ENCODE peak calls at places on chromosomes 11 and 22, in ten cellular contexts. G is IMR-90, V is osteoblast, T is adrenal gland, U is neural crest cell, F is AG04450, Z is Panc1, I is MM.1S, X is GM12865, K is Peyer's patch. O is an unnamed sample.
A peak's percentile ranks its signal among the peaks of the same experiment; 100 is the strongest.

GRCh38 chr11:3120071-3120792 is 44.9 kb downstream of the OSBPL5 start:
- DNase-seq in G (no peak), T (peak; percentile 10), V (peak; percentile 42), I (no peak), X (no peak), Z (no peak), F (no peak), K (peak; percentile 40), U (no peak), O (peak; percentile 93)

GRCh38 chr11:11043676-11044075 is 185.8 kb upstream of the ZBED5 start:
- DNase-seq in T (no peak), F (no peak), V (no peak), Z (no peak), X (no peak), U (no peak), G (no peak), K (no peak), I (no peak), O (no peak)

GRCh38 chr11:26150046-26150445 is 181.9 kb upstream of the ANO3 start:
- DNase-seq in Z (no peak), U (no peak), F (no peak), I (no peak), T (no peak), V (no peak), K (no peak), G (no peak), X (no peak), O (no peak)

GRCh38 chr11:71488086-71488967 is 35.3 kb downstream of the NADSYN1 start:
- DNase-seq in U (no peak), F (peak; percentile 32), X (no peak), I (no peak), G (peak; percentile 80), K (peak; percentile 31), T (no peak), Z (no peak), V (no peak), O (peak; percentile 41)

GRCh38 chr11:134678744-134679143 is 266.7 kb upstream of the B3GAT1 start:
- DNase-seq in U (no peak), I (no peak), X (no peak), K (no peak), F (no peak), T (no peak), G (no peak), V (no peak), Z (no peak), O (no peak)

GRCh38 chr22:39212721-39213376 is 31.9 kb downstream of the PDGFB start:
- DNase-seq in T (no peak), G (no peak), V (peak; percentile 55), X (no peak), F (no peak), U (no peak), Z (peak; percentile 63), K (peak; percentile 27), I (no peak), O (peak; percentile 36)

GRCh38 chr11:131987703-131988102 is 617.3 kb downstream of the NTM start:
- DNase-seq in V (no peak), Z (no peak), U (no peak), F (no peak), T (no peak), K (no peak), X (no peak), G (no peak), I (no peak), O (no peak)

GRCh38 chr11:63698976-63699733 is 17.9 kb downstream of the RTN3 start:
- DNase-seq in X (no peak), Z (no peak), U (no peak), T (no peak), K (no peak), I (no peak), F (no peak), V (no peak), G (no peak), O (no peak)

GRCh38 chr11:123137496-123138270 is 57.4 kb downstream of the CLMP start:
- DNase-seq in G (peak; percentile 75), U (peak; percentile 35), K (peak; percentile 73), X (peak; percentile 58), V (peak; percentile 92), T (peak; percentile 75), I (no peak), Z (no peak), F (no peak), O (peak; percentile 93)

GRCh38 chr11:4071828-4072421 is 22.7 kb upstream of the RRM1 start:
- DNase-seq in Z (no peak), T (no peak), I (no peak), U (no peak), K (no peak), F (no peak), G (no peak), V (no peak), X (no peak), O (no peak)

GRCh38 chr11:59247535-59248227 is 35.0 kb upstream of the MPEG1 start:
- DNase-seq in Z (no peak), F (no peak), U (no peak), I (no peak), V (no peak), K (no peak), T (peak; percentile 49), X (no peak), G (peak; percentile 7), O (no peak)

GRCh38 chr11:37533087-37533486 is 935.1 kb upstream of the RAG2 start:
- DNase-seq in K (no peak), V (no peak), I (no peak), Z (no peak), G (no peak), U (no peak), X (no peak), F (no peak), T (no peak), O (no peak)

GRCh38 chr11:128483211-128483788 is 104.1 kb downstream of the ETS1 start:
- DNase-seq in U (no peak), Z (no peak), K (peak; percentile 73), I (no peak), T (no peak), X (peak; percentile 86), G (no peak), V (no peak), F (no peak), O (no peak)

GRCh38 chr11:47409440-47410403 is 1.3 kb downstream of the SLC39A13 start:
- DNase-seq in X (no peak), T (no peak), K (no peak), V (peak; percentile 89), U (no peak), Z (no peak), G (no peak), F (no peak), I (no peak), O (no peak)

DNA sequence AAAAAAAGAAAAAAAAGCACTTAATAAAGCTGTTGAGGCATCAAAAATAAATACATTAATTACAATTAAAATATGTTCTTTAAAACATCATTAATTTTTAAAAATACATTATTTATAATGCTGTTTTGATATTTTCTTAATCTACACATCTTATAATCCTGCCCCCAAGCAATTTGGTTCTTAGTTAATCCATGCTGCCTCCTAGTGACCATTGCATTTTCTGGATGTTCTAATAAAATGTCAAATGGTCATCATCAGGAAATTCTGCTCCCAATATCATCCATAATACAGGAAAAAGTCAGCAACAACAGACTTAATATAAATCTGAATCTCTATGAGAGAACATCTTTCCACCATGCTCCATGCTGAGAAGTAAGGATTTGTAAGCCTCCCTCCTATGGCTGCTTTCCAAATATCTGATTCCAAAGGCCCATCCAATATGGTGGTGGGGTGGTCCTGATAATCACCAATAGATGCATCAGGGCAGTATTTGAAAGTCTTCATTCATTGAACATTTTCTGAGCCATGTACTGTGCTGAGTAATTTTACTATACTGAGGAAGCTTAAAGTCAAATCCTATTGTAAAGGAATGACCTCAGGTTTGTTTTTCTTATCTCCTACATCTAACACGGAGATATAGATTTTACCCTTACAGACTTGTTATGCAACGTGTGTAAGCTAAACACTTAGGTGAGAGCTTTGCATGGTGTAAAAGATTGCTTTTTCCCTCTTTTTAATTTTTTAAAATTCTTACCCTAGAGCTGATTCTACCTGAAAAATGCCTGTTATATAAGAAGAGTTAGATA is 124.7 kb upstream of the BMAL1 start:
- DNase-seq in K (no peak), V (no peak), G (peak; percentile 42), Z (no peak), X (peak; percentile 31), T (no peak), F (no peak), I (no peak), U (no peak), O (no peak)
- TF ChIP-seq CTCF in K (peak; percentile 64), V (peak; percentile 65), G (peak; percentile 81), Z (peak; percentile 42), X (peak; percentile 27), T (peak; percentile 37), F (peak; percentile 64), I (peak; percentile 29), U (peak; percentile 66), O (peak; percentile 83)

GRCh38 chr11:27388869-27389268 is 25.9 kb upstream of the CCDC34 start:
- DNase-seq in T (no peak), Z (no peak), I (no peak), K (no peak), U (no peak), X (no peak), F (no peak), V (no peak), G (peak; percentile 33), O (no peak)

GRCh38 chr11:27391336-27392015 is 28.5 kb upstream of the CCDC34 start:
- DNase-seq in K (no peak), T (no peak), Z (no peak), F (no peak), G (no peak), I (no peak), V (no peak), U (no peak), X (no peak), O (no peak)

GRCh38 chr11:27392278-27392677 is 29.3 kb upstream of the CCDC34 start:
- DNase-seq in I (no peak), G (no peak), T (no peak), F (no peak), U (no peak), K (no peak), Z (no peak), X (no peak), V (no peak), O (no peak)

GRCh38 chr11:27390959-27391326 is 27.9 kb upstream of the CCDC34 start:
- DNase-seq in K (no peak), F (no peak), V (no peak), I (no peak), T (no peak), Z (no peak), U (no peak), X (no peak), G (peak; percentile 83), O (no peak)

GRCh38 chr11:27390318-27390958 is 27.4 kb upstream of the CCDC34 start:
- DNase-seq in V (no peak), Z (no peak), F (no peak), I (no peak), G (no peak), T (no peak), U (no peak), X (no peak), K (no peak), O (no peak)
- TF ChIP-seq CTCF in V (no peak), Z (peak; percentile 40), F (no peak), I (no peak), G (no peak), T (no peak), U (no peak), X (no peak), K (peak; percentile 20), O (no peak)

GRCh38 chr11:74170694-74171629 is at the start of the genes C2CD3 and PPME1:
- DNase-seq in U (peak; percentile 93), F (peak; percentile 99), G (peak; percentile 100), K (peak; percentile 99), Z (peak; percentile 99), T (peak; percentile 99), I (peak; percentile 99), V (peak; percentile 93), X (peak; percentile 100), O (peak; percentile 99)
- TF ChIP-seq CTCF in U (peak; percentile 53), F (peak; percentile 47), G (peak; percentile 48), K (peak; percentile 32), Z (peak; percentile 66), T (peak; percentile 20), I (no peak), V (peak; percentile 36), X (peak; percentile 16), O (peak; percentile 72)

GRCh38 chr11:66951135-66951534 is 7.0 kb downstream of the PC start:
- DNase-seq in T (no peak), F (no peak), Z (no peak), K (no peak), G (no peak), I (no peak), X (no peak), U (no peak), V (no peak), O (no peak)
- TF ChIP-seq CTCF in T (no peak), F (no peak), Z (no peak), K (no peak), G (no peak), I (no peak), X (no peak), U (no peak), V (no peak), O (no peak)